ENCODE peak calls at places on chromosomes 4 and X, in six cellular contexts. B is fibroblast of mammary gland, C is neural progenitor cell, W is NT2/D1, M is K562, D is Panc1. Y is an unnamed sample.

GRCh38 chrX:68832516-68833447 is 4.0 kb downstream of the EFNB1 start:
- DNase-seq in M (no peak), B (no peak), C (peak), W (no peak), D (no peak), Y (no peak)

GRCh38 chrX:40145001-40145631 is 47.4 kb upstream of the BCOR start:
- DNase-seq in W (no peak), C (peak), M (no peak), B (no peak), D (no peak), Y (no peak)

GRCh38 chrX:7110821-7111276 is 36.7 kb upstream of the STS start:
- DNase-seq in D (no peak), M (no peak), C (no peak), W (no peak), B (peak), Y (no peak)

GRCh38 chr4:143626134-143626859 is 74.2 kb downstream of the FREM3 start:
- DNase-seq in M (no peak), D (no peak), C (no peak), B (peak), W (no peak), Y (peak)

GRCh38 chr4:94743838-94744237 is 13.9 kb upstream of the BMPR1B start:
- DNase-seq in D (no peak), C (no peak), B (no peak), M (no peak), W (no peak), Y (no peak)

GRCh38 chr4:183968502-183968901 is 63.4 kb downstream of the STOX2 start:
- DNase-seq in M (no peak), W (no peak), C (peak), D (no peak), B (no peak), Y (no peak)

GRCh38 chr4:31171362-31171761 is 451.2 kb downstream of the PCDH7 start:
- DNase-seq in W (no peak), D (no peak), M (no peak), B (no peak), C (no peak), Y (no peak)

GRCh38 chrX:109911046-109911445 is 91.9 kb upstream of the TMEM164 start:
- DNase-seq in B (peak), C (no peak), M (no peak), D (peak), W (no peak), Y (no peak)

GRCh38 chr4:94635172-94635571 is 122.6 kb upstream of the BMPR1B start:
- DNase-seq in W (no peak), C (no peak), D (no peak), M (no peak), B (peak), Y (no peak)

GRCh38 chrX:18895157-18895952 is 88.6 kb downstream of the PHKA2 start:
- DNase-seq in C (no peak), W (no peak), B (peak), M (no peak), D (no peak), Y (no peak)

GRCh38 chr4:79141530-79141929 is 184.3 kb downstream of the NAA11 start:
- DNase-seq in D (no peak), W (peak), C (peak), M (no peak), B (peak), Y (no peak)

GRCh38 chrX:18994713-18995112 is 10.8 kb upstream of the PHKA2 start:
- DNase-seq in C (no peak), B (peak), M (no peak), W (no peak), D (no peak), Y (no peak)

GRCh38 chr4:30402276-30402675 is 317.9 kb upstream of the PCDH7 start:
- DNase-seq in W (no peak), M (no peak), D (no peak), B (peak), C (no peak), Y (no peak)

GRCh38 chr4:166657261-166657660 is 577.0 kb downstream of the SPOCK3 start:
- DNase-seq in W (no peak), M (no peak), C (no peak), B (no peak), D (no peak), Y (no peak)

GRCh38 chr4:148589182-148589581 is 147.0 kb upstream of the NR3C2 start:
- DNase-seq in M (no peak), C (no peak), B (no peak), D (no peak), W (no peak), Y (no peak)
- H3K4me3 ChIP-seq in M (no peak), C (no peak), B (no peak), D (no peak), W (no peak), Y (no peak)

GRCh38 chr4:40119344-40119743 is 62.7 kb downstream of the N4BP2 start:
- DNase-seq in C (no peak), W (no peak), D (no peak), M (no peak), B (no peak), Y (no peak)
- H3K4me3 ChIP-seq in C (no peak), W (no peak), D (no peak), M (no peak), B (no peak), Y (no peak)

GRCh38 chr4:108051343-108051742 is 61.7 kb downstream of the HADH start:
- DNase-seq in D (no peak), W (no peak), C (no peak), M (no peak), B (no peak), Y (no peak)
- H3K4me3 ChIP-seq in D (no peak), W (no peak), C (no peak), M (no peak), B (no peak), Y (no peak)

GRCh38 chrX:9785944-9786741 is at the start of gene SHROOM2:
- DNase-seq in M (peak), C (peak), D (no peak), B (no peak), W (no peak), Y (peak)

GRCh38 chrX:9788908-9789307 is 2.7 kb downstream of the SHROOM2 start:
- DNase-seq in W (no peak), C (no peak), M (no peak), B (no peak), D (no peak), Y (peak)

GRCh38 chrX:9786839-9787635 is 808 bp downstream of the SHROOM2 start:
- DNase-seq in C (peak), D (no peak), M (no peak), W (no peak), B (no peak), Y (no peak)

GRCh38 chrX:9781941-9782340 is 4.3 kb upstream of the SHROOM2 start:
- DNase-seq in D (no peak), B (no peak), W (no peak), M (no peak), C (no peak), Y (no peak)

DNA sequence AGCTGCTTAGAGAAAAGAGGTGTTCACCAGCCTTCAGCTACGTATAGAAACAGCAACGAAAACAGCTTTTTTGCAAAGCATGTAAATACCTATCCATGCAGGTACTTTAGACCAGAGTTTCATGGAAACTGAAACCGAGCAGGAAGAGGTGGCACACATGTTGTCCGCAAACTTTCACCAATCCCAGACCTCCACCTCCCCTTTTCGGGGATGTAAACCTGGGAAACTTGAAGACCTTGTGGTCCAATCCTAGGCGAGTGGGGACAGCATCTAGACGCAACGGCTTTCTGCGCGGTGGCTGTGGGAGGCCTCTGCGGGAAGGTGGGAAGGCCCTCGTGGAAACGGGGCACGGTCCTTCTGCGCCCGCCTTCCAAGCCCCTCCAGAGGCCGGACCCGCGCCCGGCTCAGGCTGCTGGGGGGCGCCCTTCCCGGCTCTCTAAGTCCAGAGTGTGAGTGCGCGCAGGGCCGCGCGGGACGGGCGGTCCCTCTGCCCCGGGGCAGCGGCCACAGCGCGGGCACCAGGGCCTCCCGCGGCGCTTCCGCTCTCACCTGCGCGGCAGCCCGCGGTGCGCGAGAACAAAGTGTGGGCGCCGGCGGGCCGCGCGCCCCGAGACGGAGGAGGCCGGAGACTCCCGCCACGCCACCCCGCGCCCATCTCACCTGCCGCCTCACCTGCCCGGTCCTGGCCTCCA is 831 bp upstream of the SHROOM2 start:
- DNase-seq in C (peak), B (no peak), D (no peak), W (no peak), M (no peak), Y (no peak)
- H3K4me3 ChIP-seq in C (peak), B (no peak), D (peak), W (peak), M (no peak), Y (peak)

DNA sequence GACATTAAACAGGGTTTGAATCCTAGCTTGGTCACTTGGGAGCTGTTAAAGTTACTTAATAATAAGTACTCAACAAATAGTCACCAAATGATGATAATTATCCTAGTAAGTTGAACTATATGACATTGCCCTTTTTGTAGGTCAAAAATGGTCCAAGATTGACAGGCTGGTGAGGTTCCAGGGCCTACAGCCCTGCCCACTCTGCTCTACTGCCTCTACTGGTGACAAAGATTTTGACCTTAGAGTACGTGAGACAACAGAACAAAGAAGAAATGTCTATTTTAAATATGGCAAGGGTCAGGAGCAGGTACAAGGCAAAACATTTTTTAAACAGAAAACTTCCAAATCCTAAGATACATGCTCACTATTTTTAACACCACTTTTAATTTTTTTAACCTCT is 572 bp upstream of the SMPX start:
- DNase-seq in M (no peak), B (no peak), D (no peak), C (no peak), W (no peak), Y (no peak)
- H3K4me3 ChIP-seq in M (no peak), B (no peak), D (no peak), C (no peak), W (no peak), Y (no peak)

GRCh38 chrX:100635040-100635439 is 1.6 kb downstream of the TSPAN6 start:
- DNase-seq in M (no peak), D (no peak), W (no peak), C (no peak), B (no peak), Y (no peak)
- H3K4me3 ChIP-seq in M (no peak), D (no peak), W (no peak), C (peak), B (no peak), Y (no peak)

GRCh38 chrX:2705036-2705435 is 13.9 kb downstream of the CD99 start:
- DNase-seq in B (peak), M (no peak), C (no peak), W (no peak), D (no peak), Y (no peak)

GRCh38 chrX:2708016-2708415 is 16.9 kb downstream of the CD99 start:
- DNase-seq in M (no peak), B (peak), C (no peak), W (no peak), D (no peak), Y (no peak)

GRCh38 chrX:2708601-2709200 is 17.6 kb downstream of the CD99 start:
- DNase-seq in W (no peak), D (no peak), M (no peak), B (no peak), C (no peak), Y (no peak)

GRCh38 chrX:2705461-2705860 is 14.4 kb downstream of the CD99 start:
- DNase-seq in B (no peak), D (no peak), W (no peak), M (no peak), C (no peak), Y (no peak)

DNA sequence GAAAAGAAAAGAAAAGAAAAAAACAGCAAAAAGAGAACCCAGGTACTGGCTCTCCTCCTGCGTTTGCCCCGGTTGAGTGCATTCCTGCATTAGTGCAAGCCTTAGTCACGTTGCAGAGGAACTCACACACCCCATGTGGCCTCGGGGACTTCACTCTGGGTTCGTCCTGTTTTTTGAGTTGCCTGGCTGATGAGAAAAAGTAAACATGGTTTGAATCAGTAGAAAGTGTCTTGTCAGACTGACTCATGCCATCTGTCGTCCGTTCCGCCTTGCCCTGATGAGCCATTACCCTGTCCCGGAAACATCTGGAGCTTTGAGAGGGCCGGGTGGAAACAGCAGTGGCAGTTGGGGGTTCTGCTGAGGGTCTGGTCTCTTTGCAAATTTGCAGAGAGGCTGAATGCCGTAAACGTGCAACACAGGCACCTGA is 16.3 kb downstream of the CD99 start:
- DNase-seq in B (peak), M (no peak), D (peak), C (peak), W (peak), Y (peak)
- H3K4me3 ChIP-seq in B (no peak), M (no peak), D (no peak), C (no peak), W (no peak), Y (no peak)